ENCODE peak calls at places on chromosomes 3 and 15, in ten cellular contexts. One of them, this sample, is unnamed.

GRCh38 chr3:165783383-165783782 is 53.8 kb downstream of the BCHE start:
- DNase-seq in ovary: no peak
- DNase-seq in endothelial cell of umbilical vein: no peak
- DNase-seq in body of pancreas: no peak
- DNase-seq in heart left ventricle: no peak
- DNase-seq in tibial artery: no peak
- DNase-seq in left ventricle myocardium inferior: no peak
- DNase-seq in GM06990: no peak
- DNase-seq in mammary epithelial cell: no peak
- DNase-seq in uterus: no peak
- DNase-seq in this sample: no peak

GRCh38 chr15:87758739-87759457 is 497.6 kb downstream of the NTRK3 start:
- DNase-seq in endothelial cell of umbilical vein: no peak
- DNase-seq in ovary: no peak
- DNase-seq in uterus: no peak
- DNase-seq in body of pancreas: no peak
- DNase-seq in mammary epithelial cell: no peak
- DNase-seq in GM06990: no peak
- DNase-seq in tibial artery: no peak
- DNase-seq in left ventricle myocardium inferior: no peak
- DNase-seq in heart left ventricle: no peak
- DNase-seq in this sample: peak; percentile 17

GRCh38 chr15:35376701-35377100 is 169.3 kb downstream of the DPH6 start:
- DNase-seq in ovary: no peak
- DNase-seq in mammary epithelial cell: no peak
- DNase-seq in tibial artery: no peak
- DNase-seq in endothelial cell of umbilical vein: no peak
- DNase-seq in GM06990: no peak
- DNase-seq in uterus: no peak
- DNase-seq in heart left ventricle: no peak
- DNase-seq in left ventricle myocardium inferior: no peak
- DNase-seq in body of pancreas: no peak
- DNase-seq in this sample: no peak

GRCh38 chr3:172040078-172040975 is 949 bp downstream of the FNDC3B start:
- DNase-seq in body of pancreas: peak; percentile 89
- DNase-seq in uterus: peak; percentile 82
- DNase-seq in tibial artery: peak; percentile 82
- DNase-seq in GM06990: peak; percentile 54
- DNase-seq in left ventricle myocardium inferior: peak; percentile 90
- DNase-seq in mammary epithelial cell: peak; percentile 74
- DNase-seq in endothelial cell of umbilical vein: peak; percentile 84
- DNase-seq in heart left ventricle: peak; percentile 90
- DNase-seq in ovary: peak; percentile 88
- DNase-seq in this sample: peak; percentile 83

GRCh38 chr3:18745472-18745871 is 320.3 kb upstream of the SATB1 start:
- DNase-seq in mammary epithelial cell: no peak
- DNase-seq in left ventricle myocardium inferior: no peak
- DNase-seq in uterus: no peak
- DNase-seq in ovary: no peak
- DNase-seq in endothelial cell of umbilical vein: no peak
- DNase-seq in body of pancreas: no peak
- DNase-seq in heart left ventricle: no peak
- DNase-seq in GM06990: no peak
- DNase-seq in tibial artery: peak; percentile 31
- DNase-seq in this sample: no peak

GRCh38 chr15:86062646-86063193 is 17.0 kb upstream of the AGBL1 start:
- DNase-seq in uterus: no peak
- DNase-seq in tibial artery: no peak
- DNase-seq in endothelial cell of umbilical vein: no peak
- DNase-seq in heart left ventricle: no peak
- DNase-seq in ovary: no peak
- DNase-seq in left ventricle myocardium inferior: no peak
- DNase-seq in GM06990: no peak
- DNase-seq in mammary epithelial cell: no peak
- DNase-seq in body of pancreas: no peak
- DNase-seq in this sample: no peak

GRCh38 chr15:65326109-65326508 is 21.6 kb downstream of the RNU5B-1 start:
- DNase-seq in ovary: no peak
- DNase-seq in body of pancreas: peak; percentile 45
- DNase-seq in tibial artery: no peak
- DNase-seq in left ventricle myocardium inferior: peak; percentile 39
- DNase-seq in uterus: peak; percentile 34
- DNase-seq in heart left ventricle: peak; percentile 49
- DNase-seq in GM06990: no peak
- DNase-seq in endothelial cell of umbilical vein: peak; percentile 92
- DNase-seq in mammary epithelial cell: no peak
- DNase-seq in this sample: no peak

GRCh38 chr15:97961067-97961954 is 808 bp downstream of the ARRDC4 start:
- DNase-seq in tibial artery: peak; percentile 37
- DNase-seq in endothelial cell of umbilical vein: no peak
- DNase-seq in left ventricle myocardium inferior: peak; percentile 56
- DNase-seq in body of pancreas: peak; percentile 69
- DNase-seq in ovary: peak; percentile 65
- DNase-seq in mammary epithelial cell: peak; percentile 40
- DNase-seq in GM06990: no peak
- DNase-seq in uterus: peak; percentile 59
- DNase-seq in heart left ventricle: peak; percentile 63
- DNase-seq in this sample: peak; percentile 63

GRCh38 chr3:64382171-64382570 is 156.9 kb upstream of the PRICKLE2 start:
- DNase-seq in endothelial cell of umbilical vein: peak; percentile 11
- DNase-seq in ovary: no peak
- DNase-seq in mammary epithelial cell: no peak
- DNase-seq in tibial artery: no peak
- DNase-seq in GM06990: no peak
- DNase-seq in uterus: no peak
- DNase-seq in left ventricle myocardium inferior: no peak
- DNase-seq in heart left ventricle: no peak
- DNase-seq in body of pancreas: no peak
- DNase-seq in this sample: no peak

GRCh38 chr3:39379778-39380155 is 3.4 kb upstream of the SLC25A38 start:
- DNase-seq in mammary epithelial cell: no peak
- DNase-seq in body of pancreas: no peak
- DNase-seq in uterus: no peak
- DNase-seq in tibial artery: no peak
- DNase-seq in endothelial cell of umbilical vein: no peak
- DNase-seq in heart left ventricle: no peak
- DNase-seq in left ventricle myocardium inferior: no peak
- DNase-seq in GM06990: no peak
- DNase-seq in ovary: no peak
- DNase-seq in this sample: no peak

GRCh38 chr3:33940149-33940548 is 141.7 kb downstream of the PDCD6IP start:
- DNase-seq in endothelial cell of umbilical vein: no peak
- DNase-seq in mammary epithelial cell: peak; percentile 68
- DNase-seq in tibial artery: no peak
- DNase-seq in GM06990: no peak
- DNase-seq in left ventricle myocardium inferior: no peak
- DNase-seq in heart left ventricle: no peak
- DNase-seq in uterus: no peak
- DNase-seq in ovary: no peak
- DNase-seq in body of pancreas: no peak
- DNase-seq in this sample: no peak

GRCh38 chr3:119600732-119601131 is 3.0 kb downstream of the PLA1A start:
- DNase-seq in mammary epithelial cell: no peak
- DNase-seq in uterus: no peak
- DNase-seq in tibial artery: no peak
- DNase-seq in heart left ventricle: peak; percentile 53
- DNase-seq in endothelial cell of umbilical vein: no peak
- DNase-seq in ovary: no peak
- DNase-seq in GM06990: peak; percentile 82
- DNase-seq in left ventricle myocardium inferior: peak; percentile 27
- DNase-seq in body of pancreas: no peak
- DNase-seq in this sample: peak; percentile 77

GRCh38 chr3:134312873-134313838 is 61.1 kb downstream of the AMOTL2 start:
- DNase-seq in tibial artery: peak; percentile 77
- DNase-seq in heart left ventricle: peak; percentile 90
- DNase-seq in endothelial cell of umbilical vein: peak; percentile 71
- DNase-seq in uterus: peak; percentile 70
- DNase-seq in left ventricle myocardium inferior: peak; percentile 82
- DNase-seq in GM06990: no peak
- DNase-seq in ovary: peak; percentile 64
- DNase-seq in mammary epithelial cell: no peak
- DNase-seq in body of pancreas: peak; percentile 80
- DNase-seq in this sample: peak; percentile 78
- TF ChIP-seq CTCF in tibial artery: peak; percentile 6
- TF ChIP-seq CTCF in heart left ventricle: peak; percentile 57
- TF ChIP-seq CTCF in endothelial cell of umbilical vein: peak; percentile 67
- TF ChIP-seq CTCF in uterus: peak; percentile 42
- TF ChIP-seq CTCF in left ventricle myocardium inferior: peak; percentile 61
- TF ChIP-seq CTCF in GM06990: no peak
- TF ChIP-seq CTCF in ovary: no peak
- TF ChIP-seq CTCF in mammary epithelial cell: peak; percentile 46
- TF ChIP-seq CTCF in body of pancreas: no peak
- TF ChIP-seq CTCF in this sample: peak; percentile 30

GRCh38 chr15:71115567-71116351 is 488 bp downstream of the THSD4 start:
- DNase-seq in body of pancreas: peak; percentile 42
- DNase-seq in tibial artery: peak; percentile 41
- DNase-seq in ovary: no peak
- DNase-seq in heart left ventricle: peak; percentile 60
- DNase-seq in left ventricle myocardium inferior: peak; percentile 56
- DNase-seq in uterus: peak; percentile 57
- DNase-seq in GM06990: peak; percentile 40
- DNase-seq in endothelial cell of umbilical vein: no peak
- DNase-seq in mammary epithelial cell: peak; percentile 60
- DNase-seq in this sample: peak; percentile 62

GRCh38 chr15:71117906-71118305 is 2.6 kb downstream of the THSD4 start:
- DNase-seq in left ventricle myocardium inferior: no peak
- DNase-seq in mammary epithelial cell: no peak
- DNase-seq in tibial artery: no peak
- DNase-seq in endothelial cell of umbilical vein: no peak
- DNase-seq in body of pancreas: no peak
- DNase-seq in uterus: no peak
- DNase-seq in heart left ventricle: no peak
- DNase-seq in ovary: no peak
- DNase-seq in GM06990: no peak
- DNase-seq in this sample: no peak

GRCh38 chr15:71114887-71115566 is at the start of gene THSD4:
- DNase-seq in endothelial cell of umbilical vein: peak; percentile 60
- DNase-seq in uterus: peak; percentile 71
- DNase-seq in tibial artery: peak; percentile 52
- DNase-seq in left ventricle myocardium inferior: peak; percentile 75
- DNase-seq in GM06990: peak; percentile 77
- DNase-seq in body of pancreas: peak; percentile 70
- DNase-seq in mammary epithelial cell: peak; percentile 66
- DNase-seq in ovary: peak; percentile 56
- DNase-seq in heart left ventricle: peak; percentile 80
- DNase-seq in this sample: peak; percentile 80

GRCh38 chr15:71116942-71117341 is 1.7 kb downstream of the THSD4 start:
- DNase-seq in endothelial cell of umbilical vein: no peak
- DNase-seq in GM06990: no peak
- DNase-seq in ovary: no peak
- DNase-seq in heart left ventricle: peak; percentile 70
- DNase-seq in uterus: no peak
- DNase-seq in tibial artery: no peak
- DNase-seq in mammary epithelial cell: peak; percentile 52
- DNase-seq in left ventricle myocardium inferior: peak; percentile 59
- DNase-seq in body of pancreas: peak; percentile 20
- DNase-seq in this sample: no peak

DNA sequence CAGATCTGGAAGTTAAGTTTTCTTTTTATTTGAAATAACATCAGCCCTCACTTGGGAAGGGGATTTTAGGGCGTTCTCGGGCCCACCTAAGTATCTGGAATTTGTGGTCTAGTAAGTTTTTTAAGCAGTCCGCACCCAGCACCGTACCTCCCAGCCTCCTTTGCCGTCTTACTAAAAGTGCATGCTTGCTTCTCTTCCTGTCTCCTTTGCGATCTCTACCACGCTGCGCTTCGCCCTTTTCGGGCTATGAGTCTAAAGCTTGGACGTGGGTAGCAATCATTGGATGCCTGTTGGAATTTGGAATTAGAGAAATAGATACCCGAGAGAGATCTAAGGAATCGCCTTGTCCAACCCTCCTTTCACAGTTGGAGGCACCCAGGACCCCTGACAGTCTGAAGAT is 1.1 kb downstream of the THSD4 start:
- DNase-seq in endothelial cell of umbilical vein: no peak
- DNase-seq in tibial artery: no peak
- DNase-seq in GM06990: no peak
- DNase-seq in heart left ventricle: no peak
- DNase-seq in body of pancreas: no peak
- DNase-seq in ovary: no peak
- DNase-seq in mammary epithelial cell: no peak
- DNase-seq in left ventricle myocardium inferior: no peak
- DNase-seq in uterus: no peak
- DNase-seq in this sample: no peak
- H3K4me3 ChIP-seq in endothelial cell of umbilical vein: no peak overlapping the region
- H3K4me3 ChIP-seq in tibial artery: peak overlapping the region; percentile 70
- H3K4me3 ChIP-seq in GM06990: no peak overlapping the region
- H3K4me3 ChIP-seq in heart left ventricle: peak overlapping the region; percentile 72
- H3K4me3 ChIP-seq in body of pancreas: no peak overlapping the region
- H3K4me3 ChIP-seq in ovary: peak overlapping the region; percentile 51
- H3K4me3 ChIP-seq in mammary epithelial cell: peak overlapping the region; percentile 71
- H3K4me3 ChIP-seq in left ventricle myocardium inferior: peak overlapping the region; percentile 78
- H3K4me3 ChIP-seq in uterus: peak overlapping the region; percentile 53
- H3K4me3 ChIP-seq in this sample: no peak overlapping the region

DNA sequence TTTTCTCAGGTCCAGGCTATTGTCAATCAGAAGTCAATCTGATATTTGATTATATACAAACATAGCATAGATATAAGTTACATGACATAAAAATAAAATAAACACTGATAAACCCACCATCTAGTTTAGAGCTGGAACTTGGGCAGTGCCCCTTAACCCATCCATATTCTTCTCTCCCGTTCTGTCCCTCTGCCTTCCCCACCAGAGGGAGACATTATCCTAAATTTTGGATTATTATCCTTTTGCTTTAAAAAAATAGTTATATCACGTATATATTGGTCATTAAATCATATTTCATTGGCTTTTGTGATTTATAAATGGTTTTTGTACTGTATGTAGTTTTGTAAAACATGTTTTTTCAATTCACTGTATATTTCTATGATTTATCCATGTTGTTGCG is 107.9 kb downstream of the GMPS start:
- DNase-seq in tibial artery: no peak
- DNase-seq in GM06990: no peak
- DNase-seq in endothelial cell of umbilical vein: no peak
- DNase-seq in body of pancreas: no peak
- DNase-seq in ovary: no peak
- DNase-seq in heart left ventricle: no peak
- DNase-seq in left ventricle myocardium inferior: no peak
- DNase-seq in mammary epithelial cell: no peak
- DNase-seq in uterus: no peak
- DNase-seq in this sample: no peak
- TF ChIP-seq CTCF in tibial artery: no peak
- TF ChIP-seq CTCF in GM06990: no peak
- TF ChIP-seq CTCF in endothelial cell of umbilical vein: peak; percentile 16
- TF ChIP-seq CTCF in body of pancreas: no peak
- TF ChIP-seq CTCF in ovary: no peak
- TF ChIP-seq CTCF in heart left ventricle: no peak
- TF ChIP-seq CTCF in left ventricle myocardium inferior: peak; percentile 9
- TF ChIP-seq CTCF in mammary epithelial cell: peak; percentile 26
- TF ChIP-seq CTCF in uterus: no peak
- TF ChIP-seq CTCF in this sample: no peak

DNA sequence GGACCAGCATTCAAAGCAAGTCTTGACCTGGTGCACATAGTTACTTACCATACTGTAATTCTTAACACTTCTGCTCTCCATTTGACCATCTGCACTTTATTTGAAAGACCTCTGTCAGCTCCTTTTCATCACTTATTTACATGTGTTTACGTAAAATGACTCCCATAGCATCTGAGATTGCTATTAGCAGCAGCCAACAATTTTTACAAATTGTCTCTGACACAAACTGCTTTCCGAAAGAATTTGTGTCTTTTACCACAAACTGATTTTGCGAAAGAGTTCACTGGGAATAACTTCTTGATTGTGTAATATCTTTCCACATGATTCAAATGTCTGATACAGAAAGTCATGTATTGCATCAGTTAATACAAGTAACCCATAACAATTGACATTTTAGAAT is 144.1 kb upstream of the PEX5L start:
- DNase-seq in mammary epithelial cell: peak; percentile 71
- DNase-seq in GM06990: no peak
- DNase-seq in ovary: no peak
- DNase-seq in endothelial cell of umbilical vein: no peak
- DNase-seq in heart left ventricle: no peak
- DNase-seq in body of pancreas: no peak
- DNase-seq in uterus: no peak
- DNase-seq in tibial artery: no peak
- DNase-seq in left ventricle myocardium inferior: no peak
- DNase-seq in this sample: no peak
- H3K4me3 ChIP-seq in mammary epithelial cell: no peak overlapping the region
- H3K4me3 ChIP-seq in GM06990: no peak overlapping the region
- H3K4me3 ChIP-seq in ovary: no peak overlapping the region
- H3K4me3 ChIP-seq in endothelial cell of umbilical vein: no peak overlapping the region
- H3K4me3 ChIP-seq in heart left ventricle: no peak overlapping the region
- H3K4me3 ChIP-seq in body of pancreas: no peak overlapping the region
- H3K4me3 ChIP-seq in uterus: no peak overlapping the region
- H3K4me3 ChIP-seq in tibial artery: no peak overlapping the region
- H3K4me3 ChIP-seq in left ventricle myocardium inferior: no peak overlapping the region
- H3K4me3 ChIP-seq in this sample: no peak overlapping the region